ENCODE peak calls at places on chromosome 12, in four cellular contexts. Z is activated CD4-positive, alpha-beta T cell treated with anti-CD3 and anti-CD28 coated beads, Interleukin-2, amount 50 U/mL, for 24 hours; T is fibroblast of lung; P is ecto neural progenitor cell. V is an unnamed sample.

GRCh38 chr12:122081697-122082221 is 3.2 kb downstream of the MLXIP start:
- DNase-seq in Z (no peak), T (peak), P (no peak), V (peak)

GRCh38 chr12:95446511-95446910 is 27.4 kb upstream of the METAP2 start:
- DNase-seq in Z (no peak), T (peak), P (peak), V (no peak)

GRCh38 chr12:106137456-106138278 is 1.1 kb downstream of the NUAK1 start:
- DNase-seq in Z (no peak), T (no peak), P (peak), V (no peak)

GRCh38 chr12:87428701-87429277 is 600.4 kb downstream of the C12orf50 start:
- DNase-seq in Z (no peak), T (peak), P (no peak), V (no peak)

GRCh38 chr12:38053655-38054464 is 262.7 kb upstream of the ALG10B start:
- DNase-seq in Z (no peak), T (no peak), P (no peak), V (no peak)

GRCh38 chr12:72546106-72546505 is 273.9 kb downstream of the TRHDE start:
- DNase-seq in Z (no peak), T (peak), P (no peak), V (no peak)

GRCh38 chr12:74539261-74539660 is 1.6 kb downstream of the ATXN7L3B start:
- DNase-seq in Z (no peak), T (no peak), P (no peak), V (peak)

GRCh38 chr12:50192908-50193307 is 25.7 kb upstream of the CERS5 start:
- DNase-seq in Z (no peak), T (peak), P (no peak), V (no peak)

GRCh38 chr12:32048791-32049190 is 57.9 kb upstream of the BICD1 start:
- DNase-seq in Z (no peak), T (no peak), P (no peak), V (no peak)

GRCh38 chr12:143964-144649 is 69.8 kb downstream of the SLC6A12 start:
- DNase-seq in Z (no peak), T (no peak), P (no peak), V (no peak)

GRCh38 chr12:114285554-114285953 is 120.4 kb downstream of the TBX5 start:
- DNase-seq in Z (no peak), T (no peak), P (no peak), V (no peak)

GRCh38 chr12:52608161-52608560 is 6.9 kb upstream of the KRT72 start:
- DNase-seq in Z (no peak), T (no peak), P (peak), V (no peak)

GRCh38 chr12:104454997-104455396 is 1.8 kb upstream of the CHST11 start:
- DNase-seq in Z (no peak), T (peak), P (no peak), V (no peak)

GRCh38 chr12:111157486-111157885 is 211.4 kb downstream of the PHETA1 start:
- DNase-seq in Z (no peak), T (no peak), P (no peak), V (no peak)

GRCh38 chr12:3251691-3252090 is 174.5 kb downstream of the TSPAN9 start:
- DNase-seq in Z (no peak), T (no peak), P (no peak), V (no peak)

GRCh38 chr12:42741771-42742510 is 152.4 kb upstream of the PRICKLE1 start:
- DNase-seq in Z (no peak), T (peak), P (no peak), V (no peak)

GRCh38 chr12:42590324-42590934 is 883 bp upstream of the PRICKLE1 start:
- DNase-seq in Z (no peak), T (peak), P (peak), V (peak)

GRCh38 chr12:106245767-106246166 is 2.1 kb downstream of the CKAP4 start:
- DNase-seq in Z (no peak), T (peak), P (no peak), V (no peak)

GRCh38 chr12:109154485-109155438 is 38.4 kb downstream of the ACACB start:
- DNase-seq in Z (peak), T (peak), P (peak), V (peak)

GRCh38 chr12:100404769-100405407 is 48.0 kb downstream of the SLC17A8 start:
- DNase-seq in Z (no peak), T (peak), P (peak), V (peak)

GRCh38 chr12:100437038-100437841 is 36.4 kb upstream of the NR1H4 start:
- DNase-seq in Z (no peak), T (no peak), P (no peak), V (no peak)

GRCh38 chr12:29743801-29744200 is 39.9 kb downstream of the TMTC1 start:
- DNase-seq in Z (no peak), T (peak), P (no peak), V (no peak)

GRCh38 chr12:76646366-76646765 is 86.8 kb upstream of the OSBPL8 start:
- DNase-seq in Z (no peak), T (no peak), P (no peak), V (no peak)

GRCh38 chr12:13725049-13725448 is 256.4 kb downstream of the GRIN2B start:
- DNase-seq in Z (no peak), T (no peak), P (no peak), V (no peak)

GRCh38 chr12:5088586-5089264 is 45.0 kb downstream of the KCNA5 start:
- DNase-seq in Z (no peak), T (peak), P (peak), V (no peak)

GRCh38 chr12:4809013-4809448 is 88.8 kb downstream of the GALNT8 start:
- DNase-seq in Z (no peak), T (no peak), P (peak), V (no peak)

GRCh38 chr12:50380761-50381325 is 15.6 kb downstream of the FAM186A start:
- DNase-seq in Z (no peak), T (no peak), P (no peak), V (no peak)

GRCh38 chr12:10740182-10740581 is 17.1 kb upstream of the YBX3 start:
- DNase-seq in Z (no peak), T (no peak), P (no peak), V (peak)

GRCh38 chr12:40632933-40633332 is 59.3 kb upstream of the CNTN1 start:
- DNase-seq in Z (no peak), T (no peak), P (no peak), V (no peak)

GRCh38 chr12:11645391-11645790 is 4.1 kb upstream of the ETV6 start:
- DNase-seq in Z (no peak), T (no peak), P (no peak), V (no peak)

GRCh38 chr12:124864326-124864752 is 675 bp upstream of the SCARB1 start:
- DNase-seq in Z (no peak), T (no peak), P (no peak), V (no peak)

GRCh38 chr12:46342562-46343033 is 30.0 kb downstream of the SLC38A2 start:
- DNase-seq in Z (no peak), T (peak), P (peak), V (peak)

GRCh38 chr12:16939871-16940306 is 333.9 kb upstream of the LMO3 start:
- DNase-seq in Z (no peak), T (peak), P (peak), V (peak)

GRCh38 chr12:12449533-12450025 is 92.7 kb downstream of the BORCS5 start:
- DNase-seq in Z (no peak), T (peak), P (no peak), V (no peak)

GRCh38 chr12:108457006-108457733 is 57.9 kb upstream of the FICD start:
- DNase-seq in Z (no peak), T (peak), P (no peak), V (peak)

GRCh38 chr12:52195065-52195730 is 3.4 kb upstream of the KRT80 start:
- DNase-seq in Z (no peak), T (no peak), P (no peak), V (no peak)

GRCh38 chr12:116864371-116865160 is 16.7 kb downstream of the HRK start:
- DNase-seq in Z (no peak), T (peak), P (no peak), V (no peak)